ENCODE peak calls at places on chromosomes 13 and 19, in five cellular contexts. E, Y, T, A and N are unnamed samples.

GRCh38 chr13:98014766-98015165 is 61.3 kb downstream of the IPO5 start:
- DNase-seq in E (no peak), Y (no peak), T (no peak), A (peak; percentile 50), N (no peak)

GRCh38 chr13:85575110-85575509 is 224.1 kb downstream of the SLITRK6 start:
- DNase-seq in E (no peak), Y (no peak), T (no peak), A (no peak), N (no peak)

GRCh38 chr19:5870986-5871394 is 650 bp upstream of the FUT5 start:
- DNase-seq in E (no peak), Y (no peak), T (no peak), A (no peak), N (no peak)

GRCh38 chr13:87128006-87128405 is 543.2 kb upstream of the SLITRK5 start:
- DNase-seq in E (no peak), Y (no peak), T (no peak), A (peak; percentile 22), N (no peak)

GRCh38 chr13:81140675-81141074 is 799.7 kb upstream of the SPRY2 start:
- DNase-seq in E (no peak), Y (no peak), T (no peak), A (no peak), N (peak; percentile 50)

GRCh38 chr19:2610637-2611482 is 91.6 kb downstream of the GNG7 start:
- DNase-seq in E (peak; percentile 97), Y (peak; percentile 85), T (peak; percentile 96), A (peak; percentile 88), N (peak; percentile 85)

GRCh38 chr19:16380314-16380695 is 55.7 kb downstream of the KLF2 start:
- DNase-seq in E (no peak), Y (no peak), T (no peak), A (no peak), N (no peak)

GRCh38 chr13:82058364-82058763 is 1717.4 kb upstream of the SPRY2 start:
- DNase-seq in E (no peak), Y (no peak), T (no peak), A (no peak), N (no peak)

GRCh38 chr19:34731019-34731829 is 2.8 kb upstream of the ZNF181 start:
- DNase-seq in E (peak; percentile 60), Y (no peak), T (no peak), A (no peak), N (no peak)

GRCh38 chr13:23588576-23589141 is 18.4 kb downstream of the TNFRSF19 start:
- DNase-seq in E (no peak), Y (no peak), T (no peak), A (no peak), N (no peak)

GRCh38 chr13:94548382-94549240 is 47.3 kb downstream of the TGDS start:
- DNase-seq in E (peak; percentile 83), Y (peak; percentile 67), T (peak; percentile 78), A (peak; percentile 53), N (peak; percentile 55)

GRCh38 chr13:112852808-112853207 is 116.2 kb upstream of the MCF2L start:
- DNase-seq in E (no peak), Y (no peak), T (no peak), A (no peak), N (no peak)

GRCh38 chr19:49148784-49149651 is 6.2 kb downstream of the HRC start:
- DNase-seq in E (peak; percentile 100), Y (peak; percentile 96), T (peak; percentile 100), A (peak; percentile 99), N (peak; percentile 99)

GRCh38 chr13:72314210-72314609 is 413.2 kb downstream of the MZT1 start:
- DNase-seq in E (no peak), Y (no peak), T (no peak), A (peak; percentile 1), N (no peak)

GRCh38 chr13:41505209-41505835 is 48.0 kb downstream of the RGCC start:
- DNase-seq in E (no peak), Y (no peak), T (no peak), A (no peak), N (no peak)

GRCh38 chr13:98731925-98732324 is 20.5 kb downstream of the SLC15A1 start:
- DNase-seq in E (no peak), Y (no peak), T (peak; percentile 65), A (no peak), N (no peak)

GRCh38 chr13:42626461-42626860 is 52.5 kb downstream of the TNFSF11 start:
- DNase-seq in E (no peak), Y (no peak), T (no peak), A (no peak), N (no peak)

GRCh38 chr13:99176309-99177276 is 24.1 kb upstream of the UBAC2 start:
- DNase-seq in E (peak; percentile 84), Y (peak; percentile 59), T (peak; percentile 83), A (peak; percentile 69), N (peak; percentile 78)

GRCh38 chr19:28847468-28847867 is 365.5 kb downstream of the UQCRFS1 start:
- DNase-seq in E (no peak), Y (peak; percentile 29), T (peak; percentile 19), A (no peak), N (no peak)

GRCh38 chr19:34274827-34275625 is 20.7 kb downstream of the GARRE1 start:
- DNase-seq in E (no peak), Y (no peak), T (no peak), A (peak; percentile 86), N (no peak)

GRCh38 chr19:45613926-45614725 is 12.1 kb upstream of the GPR4 start:
- DNase-seq in E (no peak), Y (peak; percentile 89), T (peak; percentile 83), A (peak; percentile 79), N (no peak)

GRCh38 chr19:54616057-54616456 is 14.2 kb upstream of the LILRB1 start:
- DNase-seq in E (no peak), Y (no peak), T (no peak), A (no peak), N (no peak)

GRCh38 chr19:54612428-54612827 is 17.9 kb upstream of the LILRB1 start:
- DNase-seq in E (no peak), Y (no peak), T (no peak), A (no peak), N (no peak)

GRCh38 chr19:54620464-54620863 is 9.8 kb upstream of the LILRB1 start:
- DNase-seq in E (no peak), Y (no peak), T (no peak), A (no peak), N (no peak)

GRCh38 chr19:54616840-54617560 is 13.3 kb upstream of the LILRB1 start:
- DNase-seq in E (peak; percentile 1), Y (no peak), T (no peak), A (no peak), N (no peak)
- H3K27ac ChIP-seq in E (no peak overlapping the region), Y (no peak overlapping the region), T (no peak overlapping the region), A (no peak overlapping the region), N (no peak overlapping the region)

DNA sequence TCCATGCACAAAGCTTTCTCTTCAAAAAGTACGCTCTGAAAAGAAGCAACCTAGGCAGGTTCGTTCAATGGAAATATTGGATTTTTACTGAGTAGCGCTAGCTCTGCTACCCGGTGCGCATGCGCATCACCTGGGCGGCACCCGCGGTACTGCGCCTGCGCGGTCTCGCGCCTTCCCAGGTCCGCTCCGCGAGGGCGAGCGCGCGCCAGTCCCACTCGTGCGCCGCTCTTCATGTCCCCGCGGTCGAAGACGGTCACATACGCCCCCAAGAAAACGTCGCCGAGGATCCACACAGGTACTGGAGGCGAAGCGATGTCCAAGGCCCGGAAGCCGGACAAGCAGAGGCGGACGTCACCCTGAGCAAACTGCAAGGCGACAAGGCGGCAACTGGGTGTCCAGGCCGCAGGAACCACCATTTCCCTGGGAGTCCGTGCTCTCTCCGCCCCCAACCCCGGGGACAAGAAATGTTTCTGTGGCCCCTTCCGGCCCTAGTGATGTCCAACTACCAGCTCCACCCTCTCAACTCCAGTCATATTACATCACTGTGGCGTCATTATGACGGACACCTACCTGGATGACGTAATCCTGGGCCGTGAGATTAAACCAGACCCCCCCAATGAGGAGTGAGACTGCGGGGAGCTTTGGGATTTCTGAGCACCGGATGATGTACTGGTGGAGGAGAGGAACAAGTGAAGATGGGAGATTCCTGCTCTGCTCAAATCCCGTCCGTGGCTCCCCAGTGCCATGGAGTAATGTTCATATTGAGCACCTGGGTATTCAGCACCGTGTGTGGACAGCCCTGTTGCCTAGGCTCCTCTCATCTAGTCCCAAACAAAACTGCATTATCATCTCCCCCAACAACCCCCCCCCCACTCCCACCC is 4.8 kb upstream of the KCNC3 start:
- DNase-seq in E (peak; percentile 91), Y (peak; percentile 90), T (peak; percentile 91), A (no peak), N (no peak)
- H3K4me3 ChIP-seq in E (peak overlapping the region; percentile 22), Y (peak overlapping the region; percentile 45), T (peak overlapping the region; percentile 31), A (peak overlapping the region; percentile 42), N (peak overlapping the region; percentile 51)

DNA sequence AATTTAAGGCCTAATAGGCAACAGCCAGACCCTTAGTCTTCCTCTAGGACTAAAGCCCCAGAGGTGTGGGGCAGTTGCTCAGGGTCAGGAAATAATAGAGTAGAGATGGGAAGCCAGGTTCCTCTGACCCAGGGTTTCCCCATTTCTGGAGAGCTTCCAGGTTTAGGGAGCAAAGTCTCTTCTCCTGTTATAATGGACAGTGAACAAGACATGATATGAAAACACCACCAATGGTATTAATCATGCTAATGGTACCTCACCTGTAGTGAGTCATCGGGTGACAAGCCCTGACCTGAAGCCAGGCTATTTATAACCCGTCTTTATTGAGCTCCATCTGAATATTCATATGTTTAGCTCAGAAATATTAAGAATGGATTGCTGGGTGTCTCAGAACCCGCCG is 24.6 kb downstream of the BICRA start:
- DNase-seq in E (no peak), Y (no peak), T (peak; percentile 40), A (no peak), N (no peak)
- H3K27ac ChIP-seq in E (peak overlapping the region; percentile 19), Y (no peak overlapping the region), T (peak overlapping the region; percentile 67), A (no peak overlapping the region), N (no peak overlapping the region)

DNA sequence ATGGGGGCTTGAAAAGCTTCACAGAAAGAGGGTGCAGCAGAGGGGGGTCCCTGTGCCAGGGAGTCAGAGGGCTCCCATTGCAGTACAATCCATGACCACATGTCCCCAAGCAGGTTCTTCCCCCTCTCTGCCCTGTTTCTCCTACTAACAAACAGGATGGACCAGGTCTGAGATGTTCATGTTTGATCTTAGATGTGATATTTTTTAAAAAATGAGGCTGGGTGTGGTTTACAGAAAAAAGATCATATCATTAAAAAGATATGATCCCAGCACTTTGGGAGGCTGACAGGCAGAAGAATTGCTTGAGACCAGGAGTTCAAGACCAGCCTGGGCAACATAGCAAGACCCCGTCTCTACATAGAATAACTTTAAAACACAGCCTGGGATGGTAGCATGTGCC is 9.1 kb downstream of the OR7C2 start:
- DNase-seq in E (no peak), Y (no peak), T (no peak), A (no peak), N (no peak)
- H3K4me3 ChIP-seq in E (no peak overlapping the region), Y (no peak overlapping the region), T (no peak overlapping the region), A (no peak overlapping the region), N (no peak overlapping the region)

GRCh38 chr13:22060187-22060586 is 389.3 kb downstream of the FGF9 start:
- DNase-seq in E (no peak), Y (no peak), T (no peak), A (no peak), N (no peak)
- H3K27ac ChIP-seq in E (no peak overlapping the region), Y (no peak overlapping the region), T (no peak overlapping the region), A (no peak overlapping the region), N (no peak overlapping the region)

GRCh38 chr13:28755546-28755870 is 36.7 kb upstream of the SLC46A3 start:
- DNase-seq in E (no peak), Y (no peak), T (no peak), A (no peak), N (no peak)
- H3K4me3 ChIP-seq in E (no peak overlapping the region), Y (no peak overlapping the region), T (no peak overlapping the region), A (no peak overlapping the region), N (no peak overlapping the region)